ENCODE peak calls at places on chromosomes 5 and 9, in six cellular contexts. J, O, V, H, R and U are unnamed samples.
A peak's percentile ranks its signal among the peaks of the same experiment; 100 is the strongest.

GRCh38 chr5:119336846-119337564 is 18.8 kb upstream of the TNFAIP8 start:
- DNase-seq in J (no peak), O (no peak), V (no peak), H (no peak), R (no peak), U (peak; percentile 84)

GRCh38 chr9:23543420-23543819 is 282.6 kb downstream of the ELAVL2 start:
- DNase-seq in J (peak; percentile 6), O (peak; percentile 11), V (no peak), H (no peak), R (no peak), U (no peak)

GRCh38 chr9:135976944-135977343 is 15.8 kb upstream of the UBAC1 start:
- DNase-seq in J (peak; percentile 71), O (no peak), V (no peak), H (no peak), R (no peak), U (no peak)

GRCh38 chr5:148939676-148940075 is 113.3 kb downstream of the ADRB2 start:
- DNase-seq in J (peak; percentile 23), O (peak; percentile 100), V (peak; percentile 34), H (no peak), R (peak; percentile 77), U (no peak)

GRCh38 chr9:106956971-106957370 is 94.0 kb downstream of the ZNF462 start:
- DNase-seq in J (peak; percentile 63), O (no peak), V (peak; percentile 62), H (no peak), R (peak; percentile 38), U (no peak)

GRCh38 chr9:75451505-75451904 is 363.2 kb downstream of the OSTF1 start:
- DNase-seq in J (no peak), O (no peak), V (no peak), H (no peak), R (no peak), U (no peak)

GRCh38 chr5:395156-395920 is 47.6 kb upstream of the EXOC3 start:
- DNase-seq in J (peak; percentile 99), O (peak; percentile 51), V (peak; percentile 78), H (no peak), R (peak; percentile 94), U (no peak)

GRCh38 chr9:105329729-105330082 is 85.3 kb downstream of the SLC44A1 start:
- DNase-seq in J (peak; percentile 16), O (no peak), V (peak; percentile 25), H (no peak), R (no peak), U (no peak)

GRCh38 chr9:132947751-132948150 is 3.3 kb upstream of the TSC1 start:
- DNase-seq in J (no peak), O (no peak), V (no peak), H (no peak), R (no peak), U (no peak)

GRCh38 chr5:135383803-135384495 is 15.1 kb downstream of the MACROH2A1 start:
- DNase-seq in J (no peak), O (no peak), V (no peak), H (no peak), R (no peak), U (no peak)

GRCh38 chr9:135037521-135038250 is 49.8 kb upstream of the OLFM1 start:
- DNase-seq in J (no peak), O (no peak), V (no peak), H (no peak), R (no peak), U (no peak)

GRCh38 chr5:179113945-179114641 is 53.9 kb downstream of the ZNF354C start:
- DNase-seq in J (no peak), O (no peak), V (no peak), H (no peak), R (no peak), U (no peak)

GRCh38 chr5:10828241-10828640 is 67.2 kb upstream of the DAP start:
- DNase-seq in J (no peak), O (peak; percentile 14), V (peak; percentile 52), H (no peak), R (peak; percentile 58), U (no peak)

GRCh38 chr5:119343766-119344165 is 12.1 kb upstream of the TNFAIP8 start:
- DNase-seq in J (no peak), O (no peak), V (peak; percentile 60), H (no peak), R (peak; percentile 65), U (no peak)

GRCh38 chr5:134116291-134116690 is 1.8 kb downstream of the TCF7 start:
- DNase-seq in J (no peak), O (no peak), V (no peak), H (no peak), R (no peak), U (no peak)

GRCh38 chr9:114000671-114001409 is 77.3 kb downstream of the AMBP start:
- DNase-seq in J (no peak), O (no peak), V (no peak), H (no peak), R (peak; percentile 28), U (no peak)

GRCh38 chr5:77282337-77283027 is 72.0 kb downstream of the PDE8B start:
- DNase-seq in J (no peak), O (peak; percentile 75), V (peak; percentile 79), H (no peak), R (peak; percentile 88), U (no peak)

GRCh38 chr5:38845555-38846378 is at the start of gene OSMR:
- DNase-seq in J (peak; percentile 99), O (peak; percentile 98), V (peak; percentile 99), H (peak; percentile 71), R (peak; percentile 98), U (no peak)

GRCh38 chr9:135971892-135972291 is 10.7 kb upstream of the UBAC1 start:
- DNase-seq in J (no peak), O (peak; percentile 84), V (no peak), H (peak; percentile 61), R (no peak), U (peak; percentile 85)

GRCh38 chr5:73596705-73597328 is 29.2 kb upstream of the ARHGEF28 start:
- DNase-seq in J (peak; percentile 26), O (peak; percentile 62), V (peak; percentile 45), H (no peak), R (peak; percentile 20), U (peak; percentile 57)

GRCh38 chr5:80090884-80091166 is 55.7 kb downstream of the THBS4 start:
- DNase-seq in J (no peak), O (no peak), V (no peak), H (no peak), R (no peak), U (no peak)

GRCh38 chr9:37984278-37984671 is 80.3 kb upstream of the SLC25A51 start:
- DNase-seq in J (no peak), O (no peak), V (no peak), H (no peak), R (no peak), U (no peak)
- H2AFZ ChIP-seq in J (no peak overlapping the region), O (no peak overlapping the region), V (no peak overlapping the region), H (no peak overlapping the region), R (peak overlapping the region; percentile 29), U (no peak overlapping the region)

GRCh38 chr9:120878188-120879130 is 1.5 kb upstream of the PHF19 start:
- DNase-seq in J (no peak), O (no peak), V (no peak), H (no peak), R (no peak), U (peak; percentile 65)
- H3K9ac ChIP-seq in J (peak overlapping the region; percentile 74), O (no peak overlapping the region), V (no peak overlapping the region), H (no peak overlapping the region), R (no peak overlapping the region), U (peak overlapping the region; percentile 96)

GRCh38 chr9:14209399-14209990 is 104.4 kb downstream of the NFIB start:
- DNase-seq in J (no peak), O (peak; percentile 66), V (peak; percentile 60), H (no peak), R (no peak), U (no peak)

GRCh38 chr9:14207352-14207995 is 106.5 kb downstream of the NFIB start:
- DNase-seq in J (no peak), O (no peak), V (no peak), H (no peak), R (no peak), U (no peak)

GRCh38 chr9:14210428-14210827 is 103.5 kb downstream of the NFIB start:
- DNase-seq in J (no peak), O (no peak), V (no peak), H (no peak), R (no peak), U (no peak)

GRCh38 chr9:14203366-14204056 is 110.4 kb downstream of the NFIB start:
- DNase-seq in J (no peak), O (no peak), V (peak; percentile 63), H (no peak), R (no peak), U (no peak)

GRCh38 chr9:14205463-14205862 is 108.5 kb downstream of the NFIB start:
- DNase-seq in J (peak; percentile 6), O (peak; percentile 89), V (peak; percentile 63), H (peak; percentile 23), R (peak; percentile 82), U (no peak)
- H2AFZ ChIP-seq in J (no peak overlapping the region), O (no peak overlapping the region), V (no peak overlapping the region), H (no peak overlapping the region), R (no peak overlapping the region), U (no peak overlapping the region)

GRCh38 chr5:136714286-136714685 is 348.9 kb upstream of the TRPC7 start:
- DNase-seq in J (no peak), O (no peak), V (no peak), H (no peak), R (no peak), U (no peak)
- H3K9ac ChIP-seq in J (no peak overlapping the region), O (no peak overlapping the region), V (no peak overlapping the region), H (no peak overlapping the region), R (no peak overlapping the region), U (no peak overlapping the region)

GRCh38 chr9:130885422-130886375 is 10.9 kb downstream of the QRFP start:
- DNase-seq in J (no peak), O (no peak), V (no peak), H (no peak), R (no peak), U (no peak)

GRCh38 chr9:130888146-130888885 is 8.3 kb downstream of the QRFP start:
- DNase-seq in J (no peak), O (no peak), V (no peak), H (no peak), R (no peak), U (no peak)

GRCh38 chr9:130884542-130885421 is 11.8 kb downstream of the QRFP start:
- DNase-seq in J (no peak), O (no peak), V (no peak), H (no peak), R (no peak), U (no peak)

GRCh38 chr9:130887494-130888144 is 9.0 kb downstream of the QRFP start:
- DNase-seq in J (no peak), O (no peak), V (peak; percentile 59), H (no peak), R (peak; percentile 38), U (no peak)

GRCh38 chr9:130886981-130887380 is 9.6 kb downstream of the QRFP start:
- DNase-seq in J (no peak), O (no peak), V (no peak), H (no peak), R (no peak), U (no peak)
- H2AFZ ChIP-seq in J (no peak overlapping the region), O (no peak overlapping the region), V (no peak overlapping the region), H (no peak overlapping the region), R (no peak overlapping the region), U (no peak overlapping the region)

DNA sequence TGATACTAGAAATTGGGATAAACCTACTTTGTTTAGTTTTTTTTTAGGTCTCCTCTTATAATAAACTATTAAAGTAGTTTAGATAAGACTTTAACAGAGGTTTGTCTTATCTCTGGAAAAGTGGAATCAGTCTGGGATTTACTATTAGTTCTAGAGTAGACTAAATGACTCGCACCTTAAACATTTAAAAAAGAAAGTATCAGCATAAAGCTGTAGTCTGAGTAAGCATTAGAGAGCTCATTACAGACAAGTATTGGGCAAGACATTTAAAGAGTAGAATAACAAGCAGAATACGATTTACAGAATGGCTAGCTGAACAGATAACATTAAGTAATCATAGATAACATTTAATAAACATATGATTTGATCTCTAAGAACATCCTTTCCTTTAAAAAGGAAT is 226.0 kb upstream of the DMAC1 start:
- DNase-seq in J (no peak), O (no peak), V (peak; percentile 26), H (no peak), R (no peak), U (no peak)
- H3K9ac ChIP-seq in J (no peak overlapping the region), O (no peak overlapping the region), V (no peak overlapping the region), H (no peak overlapping the region), R (no peak overlapping the region), U (no peak overlapping the region)